ENCODE peak calls at places on chromosome 3, in ten cellular contexts. J is astrocyte, N is Peyer's patch, Y is adrenal gland, O is heart left ventricle, F is breast epithelium, W is psoas muscle, Z is neural progenitor cell, P is ovary, L is upper lobe of right lung. K is an unnamed sample.

GRCh38 chr3:100893108-100893507 is 100.1 kb downstream of the ABI3BP start:
- DNase-seq in J (no peak), N (no peak), Y (peak; percentile 31), O (no peak), F (no peak), W (no peak), Z (no peak), P (no peak), L (no peak), K (no peak)

GRCh38 chr3:6047016-6047415 is 813.9 kb upstream of the GRM7 start:
- DNase-seq in J (no peak), N (no peak), Y (no peak), O (no peak), F (no peak), W (no peak), Z (no peak), P (no peak), L (no peak), K (no peak)

GRCh38 chr3:128549283-128550112 is 56.5 kb upstream of the GATA2 start:
- DNase-seq in J (peak; percentile 84), N (no peak), Y (peak; percentile 59), O (peak; percentile 83), F (peak; percentile 7), W (peak; percentile 79), Z (no peak), P (peak; percentile 60), L (peak; percentile 74), K (peak; percentile 36)

GRCh38 chr3:149542375-149543312 is 68.1 kb downstream of the TM4SF4 start:
- DNase-seq in J (peak; percentile 93), N (no peak), Y (no peak), O (no peak), F (no peak), W (no peak), Z (no peak), P (no peak), L (no peak), K (no peak)

GRCh38 chr3:153284282-153284938 is 122.4 kb downstream of the RAP2B start:
- DNase-seq in J (peak; percentile 90), N (peak; percentile 66), Y (peak; percentile 43), O (no peak), F (no peak), W (no peak), Z (no peak), P (no peak), L (peak; percentile 68), K (peak; percentile 84)

GRCh38 chr3:140363801-140364200 is 314.1 kb upstream of the TRIM42 start:
- DNase-seq in J (no peak), N (no peak), Y (no peak), O (no peak), F (no peak), W (no peak), Z (no peak), P (peak; percentile 60), L (no peak), K (no peak)

GRCh38 chr3:70064194-70064787 is 64.8 kb downstream of the SAMMSON start:
- DNase-seq in J (no peak), N (peak; percentile 47), Y (peak; percentile 25), O (no peak), F (no peak), W (no peak), Z (peak; percentile 47), P (no peak), L (no peak), K (peak; percentile 7)

GRCh38 chr3:42498034-42498433 is 4.4 kb upstream of the VIPR1 start:
- DNase-seq in J (no peak), N (peak; percentile 31), Y (peak; percentile 3), O (no peak), F (no peak), W (no peak), Z (no peak), P (no peak), L (no peak), K (no peak)

GRCh38 chr3:77254967-77255831 is 215.3 kb downstream of the ROBO2 start:
- DNase-seq in J (peak; percentile 12), N (peak; percentile 71), Y (peak; percentile 50), O (no peak), F (no peak), W (no peak), Z (peak; percentile 80), P (no peak), L (no peak), K (peak; percentile 37)

GRCh38 chr3:175386630-175387029 is 527.5 kb downstream of the NAALADL2 start:
- DNase-seq in J (peak; percentile 99), N (no peak), Y (no peak), O (no peak), F (no peak), W (no peak), Z (no peak), P (no peak), L (no peak), K (peak; percentile 49)

GRCh38 chr3:58306662-58307286 is 454 bp downstream of the HTD2 start:
- DNase-seq in J (peak; percentile 26), N (peak; percentile 55), Y (peak; percentile 65), O (peak; percentile 66), F (no peak), W (peak; percentile 65), Z (peak; percentile 65), P (peak; percentile 72), L (peak; percentile 67), K (no peak)

GRCh38 chr3:171206283-171206682 is 179.8 kb upstream of the SLC2A2 start:
- DNase-seq in J (no peak), N (no peak), Y (no peak), O (no peak), F (no peak), W (no peak), Z (no peak), P (no peak), L (no peak), K (no peak)

DNA sequence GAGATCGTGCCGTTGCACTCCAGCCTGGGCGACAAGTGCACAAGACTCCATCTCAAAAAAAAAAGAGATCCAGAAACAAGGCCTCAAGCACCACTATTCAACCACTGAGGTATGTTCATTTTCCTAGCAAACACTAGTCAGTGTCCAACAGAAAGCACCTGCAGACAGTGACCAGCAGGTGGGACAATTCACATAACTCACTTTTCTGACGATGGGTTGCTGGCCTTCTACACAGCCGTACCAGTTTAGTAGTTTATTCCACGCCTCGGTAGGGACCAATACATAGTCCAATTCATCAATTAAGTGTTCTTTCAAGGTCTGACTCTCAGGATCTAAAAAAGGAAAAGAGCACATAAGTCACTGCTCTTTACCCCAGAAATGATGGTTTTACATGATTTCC is 12.4 kb downstream of the USP4 start:
- DNase-seq in J (no peak), N (no peak), Y (no peak), O (no peak), F (no peak), W (no peak), Z (peak; percentile 16), P (no peak), L (no peak), K (no peak)
- TF ChIP-seq CTCF in J (peak; percentile 20), N (peak; percentile 29), Y (no peak), O (peak; percentile 8), F (no peak), W (no peak), Z (peak; percentile 27), P (no peak), L (no peak), K (peak; percentile 28)

DNA sequence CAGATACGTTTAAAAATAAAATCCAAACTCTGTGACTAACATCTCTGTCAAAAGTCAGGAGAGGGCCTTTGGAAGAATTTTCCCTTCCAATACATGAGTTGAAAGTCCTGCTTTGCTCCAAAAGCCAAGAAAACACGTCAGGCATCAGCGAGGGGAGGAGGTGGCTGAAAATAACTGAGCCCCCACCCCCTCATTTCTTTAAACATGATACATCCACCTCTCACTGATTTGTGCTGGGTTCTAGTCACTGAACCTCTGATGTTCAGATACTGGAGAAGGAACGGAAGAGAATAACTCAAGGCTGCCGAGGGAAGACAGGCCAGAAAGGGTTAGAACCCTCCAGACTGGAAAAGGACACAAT is 9.4 kb upstream of the SEMA5B start:
- DNase-seq in J (no peak), N (no peak), Y (no peak), O (no peak), F (no peak), W (no peak), Z (no peak), P (no peak), L (no peak), K (no peak)
- H3K27me3 ChIP-seq in J (peaks cover 50% of the 10 kb centered on the region), N (no peaks in the 10 kb centered on the region), Y (no peaks in the 10 kb centered on the region), O (no peaks in the 10 kb centered on the region), F (no peaks in the 10 kb centered on the region), W (no peaks in the 10 kb centered on the region), Z (peaks cover 7% of the 10 kb centered on the region), P (no peaks in the 10 kb centered on the region), L (peaks cover 6% of the 10 kb centered on the region), K (peaks cover 50% of the 10 kb centered on the region)

DNA sequence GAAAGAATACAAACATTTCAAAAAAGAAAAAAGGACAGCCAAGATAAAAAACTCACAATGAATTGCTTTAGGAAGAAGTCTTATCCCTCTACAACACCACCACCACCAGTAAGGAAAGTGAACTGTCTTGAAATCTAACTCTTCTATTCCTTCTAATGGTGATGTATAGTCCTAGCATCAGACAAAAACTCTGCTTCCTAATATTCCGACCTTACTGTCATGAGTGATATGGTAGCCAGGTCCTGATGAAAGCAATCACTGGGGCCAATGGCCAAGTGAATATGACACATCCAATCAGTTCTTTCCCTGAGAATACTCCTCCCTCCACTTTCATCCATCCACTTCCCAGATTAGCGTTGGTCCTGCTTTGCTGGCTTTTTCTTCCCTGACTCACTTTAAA is 14.8 kb downstream of the GK5 start:
- DNase-seq in J (no peak), N (no peak), Y (no peak), O (no peak), F (no peak), W (no peak), Z (no peak), P (no peak), L (no peak), K (no peak)
- TF ChIP-seq CTCF in J (no peak), N (no peak), Y (no peak), O (no peak), F (no peak), W (no peak), Z (peak; percentile 10), P (peak; percentile 29), L (no peak), K (no peak)

GRCh38 chr3:45799586-45799985 is 3.2 kb upstream of the SLC6A20 start:
- DNase-seq in J (no peak), N (no peak), Y (no peak), O (no peak), F (no peak), W (no peak), Z (no peak), P (no peak), L (no peak), K (no peak)

GRCh38 chr3:45798034-45798433 is 1.7 kb upstream of the SLC6A20 start:
- DNase-seq in J (no peak), N (no peak), Y (no peak), O (no peak), F (no peak), W (no peak), Z (no peak), P (no peak), L (no peak), K (no peak)

GRCh38 chr3:45795509-45795881 is 841 bp downstream of the SLC6A20 start:
- DNase-seq in J (peak; percentile 2), N (no peak), Y (no peak), O (no peak), F (no peak), W (no peak), Z (peak; percentile 49), P (no peak), L (no peak), K (no peak)

GRCh38 chr3:45795882-45796765 is at the start of gene SLC6A20:
- DNase-seq in J (no peak), N (peak; percentile 84), Y (no peak), O (no peak), F (no peak), W (no peak), Z (peak; percentile 84), P (no peak), L (peak; percentile 73), K (no peak)

GRCh38 chr3:45796902-45797637 is 734 bp upstream of the SLC6A20 start:
- DNase-seq in J (no peak), N (no peak), Y (no peak), O (no peak), F (no peak), W (no peak), Z (no peak), P (no peak), L (no peak), K (no peak)
- H3K27me3 ChIP-seq in J (peaks cover 60% of the 10 kb centered on the region), N (no peaks in the 10 kb centered on the region), Y (peaks cover 48% of the 10 kb centered on the region), O (peaks cover 2% of the 10 kb centered on the region), F (peaks cover 3% of the 10 kb centered on the region), W (peaks cover 14% of the 10 kb centered on the region), Z (peaks cover 71% of the 10 kb centered on the region), P (no peaks in the 10 kb centered on the region), L (peaks cover 58% of the 10 kb centered on the region), K (peaks cover 85% of the 10 kb centered on the region)

K was measured in AG04450.